ENCODE peak calls at places on chromosome 11, in eight cellular contexts. O, D, C, L, R, H, W and V are unnamed samples.

GRCh38 chr11:132379540-132379939 is 1009.1 kb downstream of the NTM start:
- DNase-seq in O (no peak), D (no peak), C (no peak), L (no peak), R (no peak), H (no peak), W (no peak), V (no peak)

GRCh38 chr11:118827118-118827517 is 36.2 kb upstream of the DDX6 start:
- DNase-seq in O (no peak), D (no peak), C (no peak), L (no peak), R (no peak), H (no peak), W (no peak), V (no peak)

GRCh38 chr11:112605093-112605666 is 344.5 kb upstream of the PLET1 start:
- DNase-seq in O (no peak), D (no peak), C (no peak), L (no peak), R (no peak), H (no peak), W (no peak), V (peak; percentile 83)

GRCh38 chr11:74443071-74443864 is 24.1 kb downstream of the KCNE3 start:
- DNase-seq in O (peak; percentile 61), D (peak; percentile 78), C (peak; percentile 50), L (no peak), R (no peak), H (peak; percentile 85), W (no peak), V (peak; percentile 45)

GRCh38 chr11:125933030-125933813 is 12.6 kb upstream of the VSIG10L2 start:
- DNase-seq in O (no peak), D (no peak), C (no peak), L (no peak), R (no peak), H (no peak), W (peak; percentile 19), V (no peak)

GRCh38 chr11:113213549-113213948 is 100.8 kb upstream of the TTC12 start:
- DNase-seq in O (no peak), D (no peak), C (no peak), L (no peak), R (no peak), H (no peak), W (no peak), V (no peak)

GRCh38 chr11:87878373-87878779 is 296.9 kb downstream of the RAB38 start:
- DNase-seq in O (peak; percentile 58), D (no peak), C (peak; percentile 57), L (no peak), R (no peak), H (no peak), W (no peak), V (peak; percentile 39)

GRCh38 chr11:130124096-130124495 is 35.5 kb upstream of the ST14 start:
- DNase-seq in O (peak; percentile 18), D (no peak), C (peak; percentile 62), L (no peak), R (peak; percentile 62), H (no peak), W (no peak), V (peak; percentile 82)

GRCh38 chr11:122108192-122108799 is 7.7 kb downstream of the BLID start:
- DNase-seq in O (peak; percentile 87), D (peak; percentile 22), C (peak; percentile 42), L (no peak), R (no peak), H (no peak), W (no peak), V (no peak)

GRCh38 chr11:3896644-3897043 is 41.2 kb downstream of the STIM1 start:
- DNase-seq in O (no peak), D (no peak), C (no peak), L (no peak), R (no peak), H (no peak), W (no peak), V (no peak)

GRCh38 chr11:45145083-45145420 is 1.4 kb upstream of the PRDM11 start:
- DNase-seq in O (no peak), D (no peak), C (no peak), L (no peak), R (no peak), H (no peak), W (no peak), V (no peak)

GRCh38 chr11:22730319-22730718 is 63.9 kb downstream of the GAS2 start:
- DNase-seq in O (peak; percentile 22), D (no peak), C (peak; percentile 11), L (no peak), R (no peak), H (no peak), W (no peak), V (no peak)

GRCh38 chr11:86291466-86292262 is 10.4 kb upstream of the HIKESHI start:
- DNase-seq in O (peak; percentile 80), D (peak; percentile 72), C (peak; percentile 64), L (peak; percentile 27), R (peak; percentile 67), H (peak; percentile 12), W (no peak), V (peak; percentile 57)

GRCh38 chr11:47768090-47768620 is 1.0 kb upstream of the FNBP4 start:
- DNase-seq in O (peak; percentile 94), D (peak; percentile 43), C (peak; percentile 61), L (no peak), R (peak; percentile 79), H (peak; percentile 51), W (no peak), V (peak; percentile 82)

GRCh38 chr11:34157163-34157562 is 51.7 kb downstream of the NAT10 start:
- DNase-seq in O (no peak), D (no peak), C (no peak), L (no peak), R (no peak), H (no peak), W (no peak), V (no peak)
- H3K4me1 ChIP-seq in O (no peaks in the 10 kb centered on the region), D (no peaks in the 10 kb centered on the region), C (no peaks in the 10 kb centered on the region), L (peaks cover 21% of the 10 kb centered on the region), R (no peaks in the 10 kb centered on the region), H (peaks cover 16% of the 10 kb centered on the region), W (no peaks in the 10 kb centered on the region), V (no peaks in the 10 kb centered on the region)

GRCh38 chr11:2691991-2692841 is 7.6 kb downstream of the KCNQ1OT1 start:
- DNase-seq in O (no peak), D (peak; percentile 21), C (no peak), L (no peak), R (peak; percentile 44), H (no peak), W (no peak), V (no peak)
- TF ChIP-seq CTCF in O (no peak), D (no peak), C (peak; percentile 36), L (peak; percentile 42), R (no peak), H (no peak), W (peak; percentile 67), V (no peak)

DNA sequence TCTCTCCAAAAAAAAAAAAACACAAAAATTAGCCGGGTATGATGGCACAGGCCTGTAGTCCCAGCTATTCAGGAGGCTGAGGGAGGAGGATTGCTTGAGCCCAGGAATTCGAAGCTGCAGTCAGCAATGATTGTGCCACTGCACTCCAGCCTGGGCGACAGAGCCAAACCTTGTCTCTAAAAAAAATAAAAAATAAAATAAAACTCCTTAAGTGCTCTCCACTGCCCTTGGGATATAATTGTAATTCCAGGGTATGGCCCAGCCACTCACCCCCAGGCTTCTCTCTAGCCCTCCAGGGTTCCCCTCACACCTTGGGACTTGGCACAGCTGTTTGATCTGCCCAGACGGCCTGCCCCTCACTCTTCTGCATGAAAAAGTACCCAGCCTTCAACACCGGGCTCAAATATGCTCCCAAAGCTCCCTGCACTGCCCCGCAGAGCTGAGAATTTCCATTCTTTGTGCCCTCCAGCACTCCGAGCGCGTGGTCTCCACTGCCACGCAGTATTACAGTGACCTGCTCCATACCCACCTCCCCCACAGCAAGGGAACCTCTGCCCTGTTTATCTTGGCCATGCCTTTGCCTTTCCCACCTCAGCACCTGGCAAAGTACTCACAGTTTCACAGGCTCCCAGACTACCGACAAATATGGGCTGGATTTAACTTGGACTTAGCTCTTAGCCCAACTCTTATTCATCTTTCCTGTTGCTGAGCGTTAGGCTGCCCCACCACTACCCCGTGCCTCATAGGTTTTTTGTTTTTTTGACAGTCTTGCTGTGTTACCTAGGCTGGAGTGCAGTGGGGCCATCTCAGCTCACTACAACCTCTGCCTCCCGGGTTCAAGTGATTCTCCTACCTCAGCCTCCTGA is 7.6 kb upstream of the FTH1 start:
- DNase-seq in O (no peak), D (peak; percentile 89), C (peak; percentile 54), L (no peak), R (peak; percentile 68), H (peak; percentile 60), W (no peak), V (no peak)
- H3K4me1 ChIP-seq in O (peaks cover 37% of the 10 kb centered on the region), D (peaks cover 91% of the 10 kb centered on the region), C (peaks cover 71% of the 10 kb centered on the region), L (peaks cover 34% of the 10 kb centered on the region), R (peaks cover 18% of the 10 kb centered on the region), H (peaks cover 33% of the 10 kb centered on the region), W (peaks cover 19% of the 10 kb centered on the region), V (peaks cover 28% of the 10 kb centered on the region)

DNA sequence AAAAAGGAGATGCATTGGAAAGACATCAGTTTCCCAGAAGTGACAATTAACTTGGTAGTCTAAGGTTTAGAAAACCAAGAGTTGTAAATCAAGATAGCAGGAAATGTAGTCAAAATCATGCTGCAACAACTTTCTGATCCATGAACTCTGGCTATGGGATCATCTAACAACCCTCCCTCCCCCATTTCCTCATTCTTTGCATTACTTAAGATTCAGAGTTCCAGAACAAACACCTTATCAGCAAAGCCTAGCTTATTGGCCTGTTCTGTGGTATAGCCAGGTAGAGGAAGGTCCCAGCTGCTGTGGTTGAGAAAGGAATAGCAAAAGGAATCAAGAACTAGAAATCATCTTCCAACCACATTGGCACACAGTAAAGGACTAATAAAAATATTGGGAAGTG is 651.1 kb downstream of the METTL15 start:
- DNase-seq in O (no peak), D (no peak), C (peak; percentile 63), L (no peak), R (no peak), H (no peak), W (no peak), V (peak; percentile 83)
- TF ChIP-seq CTCF in O (no peak), D (no peak), C (no peak), L (no peak), R (no peak), H (no peak), W (no peak), V (no peak)